ENCODE peak calls at places on chromosomes 5 and 9, in seven cellular contexts. P is hepatocyte, G is adrenal gland, L is uterus, J is retinal pigment epithelial cell, H is hypothalamus, A is brain microvascular endothelial cell. O is an unnamed sample.
A peak's percentile ranks its signal among the peaks of the same experiment; 100 is the strongest.

GRCh38 chr5:144202725-144203124 is 32.1 kb downstream of the KCTD16 start:
- DNase-seq in P (no peak), G (no peak), L (no peak), J (no peak), H (no peak), A (no peak), O (no peak)

GRCh38 chr5:164475339-164475977 is 970.0 kb downstream of the MAT2B start:
- DNase-seq in P (peak; percentile 32), G (no peak), L (no peak), J (no peak), H (no peak), A (no peak), O (no peak)

GRCh38 chr5:96649938-96650540 is 12.1 kb upstream of the CAST start:
- DNase-seq in P (no peak), G (no peak), L (no peak), J (no peak), H (no peak), A (no peak), O (no peak)

GRCh38 chr9:83472221-83472665 is 66.0 kb downstream of the FRMD3 start:
- DNase-seq in P (peak; percentile 72), G (no peak), L (no peak), J (no peak), H (no peak), A (peak; percentile 14), O (peak; percentile 23)

GRCh38 chr5:40442346-40442745 is 237.4 kb upstream of the PTGER4 start:
- DNase-seq in P (peak; percentile 38), G (no peak), L (no peak), J (peak; percentile 15), H (no peak), A (peak; percentile 50), O (no peak)

GRCh38 chr5:14341571-14342225 is 198.6 kb downstream of the TRIO start:
- DNase-seq in P (no peak), G (no peak), L (no peak), J (no peak), H (no peak), A (no peak), O (no peak)

GRCh38 chr5:17000296-17000939 is 64.3 kb upstream of the MYO10 start:
- DNase-seq in P (peak; percentile 23), G (no peak), L (no peak), J (peak; percentile 90), H (no peak), A (peak; percentile 86), O (no peak)

GRCh38 chr9:88746744-88747398 is 211.9 kb downstream of the NXNL2 start:
- DNase-seq in P (no peak), G (no peak), L (no peak), J (no peak), H (no peak), A (peak; percentile 42), O (no peak)

GRCh38 chr9:27394154-27394825 is 97.3 kb upstream of the EQTN start:
- DNase-seq in P (no peak), G (no peak), L (no peak), J (no peak), H (no peak), A (no peak), O (no peak)

GRCh38 chr9:96175001-96175400 is 127.0 kb downstream of the HSD17B3 start:
- DNase-seq in P (no peak), G (no peak), L (no peak), J (no peak), H (no peak), A (no peak), O (no peak)

GRCh38 chr5:80569961-80570786 is at the start of gene ANKRD34B:
- DNase-seq in P (peak; percentile 34), G (no peak), L (no peak), J (no peak), H (no peak), A (no peak), O (no peak)

GRCh38 chr9:79477955-79478751 is 93.6 kb upstream of the TLE4 start:
- DNase-seq in P (peak; percentile 49), G (no peak), L (no peak), J (no peak), H (no peak), A (peak; percentile 47), O (no peak)

GRCh38 chr5:55917402-55918096 is 66.4 kb downstream of the IL31RA start:
- DNase-seq in P (peak; percentile 25), G (no peak), L (no peak), J (no peak), H (no peak), A (no peak), O (no peak)

GRCh38 chr5:135846311-135846710 is 11.8 kb downstream of the SLC25A48 start:
- DNase-seq in P (no peak), G (no peak), L (no peak), J (no peak), H (no peak), A (no peak), O (no peak)

GRCh38 chr5:172683696-172684464 is 42.8 kb downstream of the NEURL1B start:
- DNase-seq in P (peak; percentile 52), G (no peak), L (no peak), J (no peak), H (no peak), A (no peak), O (no peak)

GRCh38 chr5:150461231-150461630 is 11.7 kb upstream of the RPS14 start:
- DNase-seq in P (peak; percentile 37), G (no peak), L (no peak), J (no peak), H (no peak), A (no peak), O (no peak)

GRCh38 chr5:148711843-148712454 is 57.6 kb upstream of the HTR4 start:
- DNase-seq in P (no peak), G (no peak), L (no peak), J (no peak), H (no peak), A (no peak), O (no peak)

GRCh38 chr9:113387560-113388230 is 10.9 kb upstream of the HDHD3 start:
- DNase-seq in P (peak; percentile 66), G (no peak), L (no peak), J (no peak), H (no peak), A (no peak), O (no peak)

GRCh38 chr9:82488702-82489578 is 500.4 kb downstream of the SPATA31D1 start:
- DNase-seq in P (peak; percentile 41), G (no peak), L (no peak), J (peak; percentile 87), H (no peak), A (peak; percentile 80), O (no peak)

GRCh38 chr9:127921592-127922120 is 4.8 kb upstream of the ST6GALNAC4 start:
- DNase-seq in P (peak; percentile 73), G (peak; percentile 87), L (peak; percentile 80), J (no peak), H (no peak), A (no peak), O (peak; percentile 70)

GRCh38 chr5:173829826-173830225 is 58.3 kb upstream of the CPEB4 start:
- DNase-seq in P (peak; percentile 17), G (no peak), L (no peak), J (no peak), H (no peak), A (peak; percentile 4), O (no peak)

GRCh38 chr5:176391479-176391878 is 2.9 kb downstream of the HIGD2A start:
- DNase-seq in P (no peak), G (no peak), L (no peak), J (no peak), H (no peak), A (no peak), O (no peak)

GRCh38 chr5:57232293-57233033 is 58.6 kb downstream of the GPBP1 start:
- DNase-seq in P (peak; percentile 18), G (no peak), L (no peak), J (no peak), H (no peak), A (no peak), O (no peak)

GRCh38 chr5:41695920-41696582 is 174.2 kb downstream of the OXCT1 start:
- DNase-seq in P (peak; percentile 8), G (no peak), L (no peak), J (no peak), H (no peak), A (no peak), O (no peak)

GRCh38 chr5:167634432-167634831 is 657.0 kb upstream of the WWC1 start:
- DNase-seq in P (peak; percentile 7), G (no peak), L (no peak), J (no peak), H (no peak), A (peak; percentile 46), O (no peak)

GRCh38 chr5:140258016-140258415 is 44.9 kb downstream of the PFDN1 start:
- DNase-seq in P (no peak), G (no peak), L (no peak), J (no peak), H (no peak), A (no peak), O (no peak)

GRCh38 chr5:14778789-14779070 is 92.8 kb downstream of the ANKH start:
- DNase-seq in P (no peak), G (no peak), L (no peak), J (no peak), H (no peak), A (no peak), O (no peak)

GRCh38 chr9:106621299-106621920 is 241.6 kb upstream of the ZNF462 start:
- DNase-seq in P (no peak), G (no peak), L (no peak), J (no peak), H (no peak), A (no peak), O (no peak)

GRCh38 chr9:133768859-133769510 is 30.8 kb upstream of the SARDH start:
- DNase-seq in P (peak; percentile 42), G (peak; percentile 59), L (peak; percentile 12), J (no peak), H (no peak), A (no peak), O (no peak)

GRCh38 chr5:140383300-140383699 is 18.3 kb upstream of the ANKHD1 start:
- DNase-seq in P (no peak), G (peak; percentile 17), L (no peak), J (no peak), H (no peak), A (no peak), O (no peak)

GRCh38 chr5:80389575-80389974 is 18.3 kb upstream of the ZFYVE16 start:
- DNase-seq in P (no peak), G (no peak), L (no peak), J (no peak), H (no peak), A (no peak), O (peak; percentile 32)

GRCh38 chr5:176773408-176774035 is 36.8 kb upstream of the UNC5A start:
- DNase-seq in P (no peak), G (peak; percentile 25), L (no peak), J (no peak), H (no peak), A (no peak), O (no peak)

GRCh38 chr9:98142925-98143481 is 24.0 kb upstream of the TRIM14 start:
- DNase-seq in P (no peak), G (no peak), L (no peak), J (no peak), H (no peak), A (no peak), O (no peak)

GRCh38 chr9:87725900-87726709 is at the start of gene CTSL:
- DNase-seq in P (peak; percentile 91), G (peak; percentile 98), L (peak; percentile 96), J (peak; percentile 53), H (peak; percentile 71), A (peak; percentile 72), O (peak; percentile 97)

GRCh38 chr9:77616191-77616590 is 31.9 kb downstream of the GNA14 start:
- DNase-seq in P (no peak), G (no peak), L (no peak), J (no peak), H (no peak), A (no peak), O (no peak)

GRCh38 chr9:130200038-130200979 is 28.1 kb downstream of the NCS1 start:
- DNase-seq in P (no peak), G (no peak), L (no peak), J (no peak), H (no peak), A (no peak), O (no peak)

GRCh38 chr9:136173648-136174290 is 31.2 kb downstream of the LHX3 start:
- DNase-seq in P (no peak), G (no peak), L (no peak), J (no peak), H (no peak), A (no peak), O (no peak)